ENCODE peak calls at places on chromosomes 1 and 21, in ten cellular contexts. O is LoVo, F is EL, W is cardiac muscle cell, T is mammary epithelial cell, U is kidney epithelial cell, I is Caco-2, S is AG08395, V is GM23248, B is astrocyte of the cerebellum. M is an unnamed sample.

GRCh38 chr1:64476251-64476952 is 6.5 kb downstream of the CACHD1 start:
- DNase-seq in O (no peak), F (peak), W (peak), T (peak), U (no peak), I (no peak), S (peak), V (peak), B (no peak), M (no peak)

GRCh38 chr1:27116210-27116609 is 38.7 kb downstream of the SLC9A1 start:
- DNase-seq in O (no peak), F (no peak), W (no peak), T (no peak), U (no peak), I (no peak), S (no peak), V (no peak), B (no peak), M (no peak)

GRCh38 chr1:166511754-166512153 is 327.5 kb upstream of the POGK start:
- DNase-seq in O (no peak), F (no peak), W (no peak), T (peak), U (no peak), I (no peak), S (no peak), V (peak), B (no peak), M (no peak)

GRCh38 chr21:29078884-29079765 is 5.7 kb upstream of the CCT8 start:
- DNase-seq in O (no peak), F (no peak), W (no peak), T (no peak), U (no peak), I (no peak), S (no peak), V (no peak), B (no peak), M (no peak)

GRCh38 chr1:221274373-221274772 is 395.1 kb downstream of the HLX start:
- DNase-seq in O (no peak), F (no peak), W (no peak), T (no peak), U (no peak), I (no peak), S (no peak), V (no peak), B (no peak), M (no peak)

GRCh38 chr1:204206121-204206520 is 7.7 kb downstream of the GOLT1A start:
- DNase-seq in O (no peak), F (peak), W (no peak), T (no peak), U (no peak), I (no peak), S (peak), V (peak), B (no peak), M (no peak)

GRCh38 chr21:44286716-44287632 is 1.3 kb downstream of the AIRE start:
- DNase-seq in O (no peak), F (no peak), W (no peak), T (no peak), U (no peak), I (no peak), S (no peak), V (no peak), B (no peak), M (no peak)

GRCh38 chr21:28240586-28240985 is 752.1 kb downstream of the LTN1 start:
- DNase-seq in O (no peak), F (peak), W (no peak), T (no peak), U (no peak), I (no peak), S (no peak), V (no peak), B (no peak), M (no peak)